ENCODE peak calls at places on chromosomes 7 and 10, in six cellular contexts. P, O, M, E, D and R are unnamed samples.

GRCh38 chr10:112991888-112992491 is 41.9 kb downstream of the TCF7L2 start:
- DNase-seq in D (no peak), E (no peak), M (no peak), P (no peak), O (no peak), R (peak; percentile 11)

GRCh38 chr7:139730746-139731612 is 46.8 kb downstream of the HIPK2 start:
- DNase-seq in E (peak; percentile 72), P (no peak), D (no peak), M (peak; percentile 80), O (no peak), R (no peak)

GRCh38 chr10:12491491-12491890 is 142.1 kb downstream of the CAMK1D start:
- DNase-seq in P (no peak), E (no peak), D (no peak), M (no peak), O (no peak), R (no peak)

GRCh38 chr10:5659702-5660528 is 6.5 kb downstream of the ASB13 start:
- DNase-seq in O (no peak), D (no peak), P (peak; percentile 55), E (no peak), M (no peak), R (no peak)

GRCh38 chr10:83012866-83013265 is 1126.4 kb upstream of the GHITM start:
- DNase-seq in O (no peak), D (no peak), P (no peak), E (no peak), M (no peak), R (no peak)

GRCh38 chr7:20484366-20484765 is 131.1 kb upstream of the ABCB5 start:
- DNase-seq in E (no peak), D (no peak), M (no peak), P (no peak), O (no peak), R (no peak)

GRCh38 chr7:34220501-34220900 is 315.2 kb downstream of the BMPER start:
- DNase-seq in D (no peak), M (no peak), P (no peak), E (no peak), O (no peak), R (no peak)

GRCh38 chr10:33084388-33084896 is 126.4 kb upstream of the ITGB1 start:
- DNase-seq in E (no peak), D (no peak), M (no peak), O (no peak), P (no peak), R (no peak)

GRCh38 chr7:55504093-55504859 is 68.0 kb downstream of the VOPP1 start:
- DNase-seq in D (no peak), P (no peak), M (no peak), O (no peak), E (no peak), R (no peak)

GRCh38 chr7:76267107-76267834 is 35.2 kb upstream of the HSPB1 start:
- DNase-seq in P (no peak), E (no peak), D (no peak), O (no peak), M (no peak), R (peak; percentile 72)

GRCh38 chr7:105241198-105241597 is 147.5 kb downstream of the SRPK2 start:
- DNase-seq in E (no peak), M (no peak), D (no peak), P (no peak), O (no peak), R (no peak)

GRCh38 chr7:82339958-82340357 is 103.6 kb downstream of the CACNA2D1 start:
- DNase-seq in P (no peak), D (no peak), M (no peak), O (no peak), E (no peak), R (no peak)

GRCh38 chr7:113928113-113928512 is 9.3 kb upstream of the PPP1R3A start:
- DNase-seq in M (no peak), O (no peak), D (no peak), P (no peak), E (no peak), R (no peak)

GRCh38 chr7:99224263-99224947 is 16.5 kb upstream of the KPNA7 start:
- DNase-seq in M (no peak), O (no peak), E (no peak), D (no peak), P (peak; percentile 84), R (no peak)

GRCh38 chr10:124013916-124014315 is 79.5 kb downstream of the CHST15 start:
- DNase-seq in P (no peak), O (no peak), D (no peak), M (no peak), E (no peak), R (no peak)

GRCh38 chr7:155069992-155070827 is at the start of gene HTR5A:
- DNase-seq in D (peak; percentile 70), E (peak; percentile 79), P (peak; percentile 75), O (peak; percentile 6), M (peak; percentile 74), R (peak; percentile 82)

GRCh38 chr10:16652154-16652553 is 130.5 kb upstream of the C1QL3 start:
- DNase-seq in M (no peak), O (no peak), D (no peak), E (no peak), P (peak; percentile 34), R (no peak)

GRCh38 chr10:5805260-5805659 is 8.0 kb downstream of the GDI2 start:
- DNase-seq in E (no peak), D (no peak), O (no peak), P (no peak), M (no peak), R (no peak)

GRCh38 chr7:5699951-5700384 is 81.5 kb downstream of the RNF216 start:
- DNase-seq in O (no peak), P (no peak), M (no peak), D (no peak), E (no peak), R (no peak)

GRCh38 chr7:42493436-42494198 is 256.6 kb upstream of the GLI3 start:
- DNase-seq in P (peak; percentile 17), D (peak; percentile 94), M (peak; percentile 76), O (peak; percentile 36), E (peak; percentile 64), R (peak; percentile 39)

GRCh38 chr7:132618271-132618955 is 42.1 kb upstream of the PLXNA4 start:
- DNase-seq in O (no peak), M (no peak), E (no peak), P (no peak), D (no peak), R (no peak)

GRCh38 chr7:4665661-4666060 is 16.4 kb upstream of the FOXK1 start:
- DNase-seq in P (peak; percentile 81), O (no peak), M (no peak), D (peak; percentile 5), E (no peak), R (no peak)

GRCh38 chr10:71961831-71962230 is 2.4 kb upstream of the CHST3 start:
- DNase-seq in E (no peak), O (no peak), M (no peak), D (no peak), P (no peak), R (no peak)

GRCh38 chr10:31709028-31709427 is 219.6 kb downstream of the ARHGAP12 start:
- DNase-seq in O (peak; percentile 71), P (no peak), E (no peak), M (no peak), D (no peak), R (no peak)

GRCh38 chr10:127117125-127117524 is 79.3 kb downstream of the INSYN2A start:
- DNase-seq in D (no peak), E (peak; percentile 66), M (peak; percentile 59), O (no peak), P (peak; percentile 18), R (peak; percentile 7)

GRCh38 chr7:40299097-40299496 is 164.3 kb downstream of the SUGCT start:
- DNase-seq in M (no peak), E (no peak), O (no peak), D (no peak), P (no peak), R (no peak)

GRCh38 chr7:90383422-90383821 is 19.8 kb upstream of the CLDN12 start:
- DNase-seq in P (no peak), D (no peak), M (no peak), E (no peak), O (no peak), R (no peak)

GRCh38 chr7:96332325-96332724 is 10.4 kb upstream of the SLC25A13 start:
- DNase-seq in P (no peak), D (no peak), O (no peak), E (no peak), M (no peak), R (no peak)

GRCh38 chr10:86305521-86305920 is 61.1 kb downstream of the GRID1 start:
- DNase-seq in O (no peak), D (peak; percentile 21), P (no peak), E (no peak), M (no peak), R (no peak)

GRCh38 chr10:56583316-56583715 is 222.3 kb upstream of the ZWINT start:
- DNase-seq in P (no peak), E (no peak), D (no peak), M (no peak), O (no peak), R (no peak)

GRCh38 chr10:35300063-35300699 is 36.1 kb upstream of the CCNY start:
- DNase-seq in O (peak; percentile 13), M (peak; percentile 23), P (peak; percentile 83), D (peak; percentile 70), E (no peak), R (no peak)

GRCh38 chr7:107563761-107564552 is at the start of the genes COG5 and DUS4L:
- DNase-seq in M (peak; percentile 85), P (peak; percentile 80), E (peak; percentile 85), O (peak; percentile 69), D (peak; percentile 89), R (peak; percentile 89)

GRCh38 chr7:107555893-107556292 is 7.8 kb downstream of the COG5 start:
- DNase-seq in P (no peak), E (no peak), O (no peak), M (no peak), D (no peak), R (no peak)

GRCh38 chr7:107563072-107563760 is 504 bp downstream of the COG5 start:
- DNase-seq in E (no peak), P (peak; percentile 6), M (no peak), D (no peak), O (peak; percentile 26), R (no peak)

GRCh38 chr7:107560898-107561516 is 2.7 kb downstream of the COG5 start:
- DNase-seq in P (no peak), O (no peak), E (no peak), M (no peak), D (no peak), R (no peak)

GRCh38 chr7:107559864-107560263 is 3.9 kb downstream of the COG5 start:
- DNase-seq in D (no peak), O (no peak), P (no peak), E (no peak), M (no peak), R (no peak)
- H3K27ac ChIP-seq in D (no peak overlapping the region), O (no peak overlapping the region), P (no peak overlapping the region), E (no peak overlapping the region), M (no peak overlapping the region), R (no peak overlapping the region)

GRCh38 chr10:129035052-129035805 is 431.8 kb upstream of the MGMT start:
- DNase-seq in D (no peak), O (no peak), P (no peak), M (no peak), E (no peak), R (no peak)
- H3K4me3 ChIP-seq in D (no peak overlapping the region), O (peak overlapping the region; percentile 27), P (no peak overlapping the region), M (peak overlapping the region; percentile 31), E (no peak overlapping the region), R (no peak overlapping the region)

GRCh38 chr7:69910150-69910549 is 311.9 kb downstream of the AUTS2 start:
- DNase-seq in E (no peak), P (no peak), M (no peak), D (no peak), O (no peak), R (no peak)
- H3K27ac ChIP-seq in E (no peak overlapping the region), P (no peak overlapping the region), M (no peak overlapping the region), D (no peak overlapping the region), O (no peak overlapping the region), R (no peak overlapping the region)

GRCh38 chr10:69333205-69333604 is 54.9 kb downstream of the HK1 start:
- DNase-seq in D (peak; percentile 78), P (no peak), M (no peak), O (peak; percentile 35), E (peak; percentile 33), R (peak; percentile 33)
- H3K4me3 ChIP-seq in D (no peak overlapping the region), P (no peak overlapping the region), M (peak overlapping the region; percentile 34), O (peak overlapping the region; percentile 36), E (no peak overlapping the region), R (no peak overlapping the region)